ENCODE peak calls at places on chromosome X, in eight cellular contexts. N is tibial artery, T is AG10803, O is tibial nerve, Z is IMR-90, R is fibroblast of lung, G is cardiac muscle cell, P is K562. Q is an unnamed sample.

GRCh38 chrX:72083291-72083690 is 48.4 kb downstream of the RTL5 start:
- DNase-seq in N (no peak), T (no peak), O (no peak), Z (no peak), R (no peak), G (no peak), P (no peak), Q (no peak)

GRCh38 chrX:51802917-51803688 is 59.9 kb downstream of the GSPT2 start:
- DNase-seq in N (no peak), T (peak), O (peak), Z (peak), R (peak), G (peak), P (peak), Q (peak)

GRCh38 chrX:112630187-112630586 is 49.6 kb downstream of the LHFPL1 start:
- DNase-seq in N (no peak), T (peak), O (no peak), Z (no peak), R (no peak), G (no peak), P (no peak), Q (no peak)

GRCh38 chrX:69153060-69153730 is 12.1 kb downstream of the PJA1 start:
- DNase-seq in N (no peak), T (peak), O (peak), Z (peak), R (peak), G (peak), P (no peak), Q (no peak)

GRCh38 chrX:108224218-108224617 is 132.6 kb downstream of the ATG4A start:
- DNase-seq in N (no peak), T (no peak), O (no peak), Z (no peak), R (peak), G (no peak), P (no peak), Q (no peak)

GRCh38 chrX:56804867-56805266 is 75.8 kb downstream of the NBDY start:
- DNase-seq in N (no peak), T (no peak), O (no peak), Z (no peak), R (no peak), G (no peak), P (no peak), Q (no peak)

GRCh38 chrX:110741213-110741796 is 54.3 kb downstream of the CHRDL1 start:
- DNase-seq in N (no peak), T (peak), O (no peak), Z (peak), R (peak), G (no peak), P (no peak), Q (peak)

GRCh38 chrX:65674351-65674893 is 7.0 kb downstream of the MSN start:
- DNase-seq in N (no peak), T (no peak), O (no peak), Z (peak), R (no peak), G (peak), P (no peak), Q (no peak)

GRCh38 chrX:44747317-44747716 is 96.5 kb upstream of the DUSP21 start:
- DNase-seq in N (no peak), T (no peak), O (no peak), Z (no peak), R (no peak), G (no peak), P (no peak), Q (no peak)

GRCh38 chrX:31497086-31497485 is 425.2 kb upstream of the FTHL17 start:
- DNase-seq in N (no peak), T (peak), O (no peak), Z (peak), R (peak), G (no peak), P (no peak), Q (no peak)

GRCh38 chrX:153342762-153343558 is 9.0 kb downstream of the ZNF275 start:
- DNase-seq in N (no peak), T (peak), O (no peak), Z (no peak), R (no peak), G (no peak), P (no peak), Q (no peak)

GRCh38 chrX:118726887-118727685 is at the start of gene IL13RA1:
- DNase-seq in N (peak), T (peak), O (peak), Z (peak), R (peak), G (peak), P (peak), Q (peak)

DNA sequence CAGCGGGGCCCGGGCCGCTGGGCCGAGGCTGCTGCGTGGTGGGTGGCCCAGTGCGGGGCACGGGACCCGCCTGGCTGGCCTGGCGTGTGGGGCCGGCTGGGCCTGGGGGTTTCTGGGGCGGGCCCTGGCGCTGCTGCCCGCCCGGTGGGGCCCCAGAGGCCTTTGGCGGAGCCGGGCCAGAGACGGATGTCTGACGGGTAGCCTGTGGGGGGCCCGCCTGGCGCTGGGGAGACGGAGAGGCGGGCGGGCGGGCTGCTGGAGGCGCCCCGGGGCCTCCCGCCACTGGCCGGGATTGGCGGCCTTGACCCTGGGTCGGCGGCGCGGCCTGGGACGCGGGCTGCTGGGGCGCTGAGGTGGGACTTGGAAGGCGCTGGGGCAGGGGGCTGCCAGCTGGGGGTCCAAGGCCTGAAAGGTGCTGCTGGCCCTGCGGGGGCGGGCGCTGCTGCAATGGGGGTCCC is 8.1 kb upstream of the TIMP1 start:
- DNase-seq in N (no peak), T (no peak), O (no peak), Z (no peak), R (no peak), G (peak), P (no peak), Q (no peak)
- H3K4me3 ChIP-seq in N (peak), T (no peak), O (peak), Z (no peak), R (peak), G (peak), P (no peak), Q (no peak)

GRCh38 chrX:126770179-126770578 is 49.4 kb upstream of the PRR32 start:
- DNase-seq in N (no peak), T (no peak), O (peak), Z (no peak), R (no peak), G (peak), P (peak), Q (no peak)
- TF ChIP-seq CTCF in N (peak), T (no peak), O (peak), Z (peak), R (no peak), G (no peak), P (peak), Q (no peak)

DNA sequence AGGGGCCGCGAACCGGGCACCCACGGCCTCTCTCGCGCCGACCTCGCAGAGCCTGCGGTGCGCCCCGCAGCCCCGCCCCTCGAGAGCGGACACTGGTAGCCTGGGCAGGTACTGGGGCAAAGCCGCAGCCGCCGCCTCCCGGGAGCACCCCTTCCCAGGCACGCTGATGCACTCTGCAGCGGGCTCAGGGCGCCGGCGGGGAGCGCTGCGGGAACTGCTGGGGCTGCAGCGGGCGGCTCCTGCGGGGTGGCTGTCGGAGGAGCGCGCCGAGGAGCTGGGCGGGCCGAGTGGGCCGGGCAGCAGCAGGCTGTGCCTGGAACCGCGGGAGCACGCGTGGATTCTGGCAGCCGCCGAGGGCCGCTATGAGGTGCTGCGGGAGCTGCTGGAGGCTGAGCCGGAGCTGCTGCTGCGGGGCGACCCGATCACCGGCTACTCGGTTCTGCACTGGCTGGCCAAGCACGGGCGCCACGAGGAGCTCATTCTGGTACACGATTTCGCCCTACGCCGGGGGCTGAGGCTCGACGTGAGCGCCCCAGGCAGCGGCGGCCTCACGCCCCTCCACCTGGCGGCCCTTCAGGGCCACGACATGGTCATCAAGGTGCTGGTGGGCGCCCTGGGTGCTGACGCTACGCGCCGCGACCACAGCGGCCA is 419 bp downstream of the SOWAHD start:
- DNase-seq in N (no peak), T (no peak), O (no peak), Z (no peak), R (no peak), G (peak), P (peak), Q (peak)
- H3K4me3 ChIP-seq in N (peak), T (peak), O (peak), Z (peak), R (peak), G (peak), P (peak), Q (peak)

GRCh38 chrX:11381464-11381863 is 88.3 kb downstream of the AMELX start:
- DNase-seq in N (peak), T (peak), O (peak), Z (peak), R (peak), G (peak), P (peak), Q (peak)
- TF ChIP-seq CTCF in N (peak), T (peak), O (peak), Z (peak), R (peak), G (peak), P (peak), Q (peak)

DNA sequence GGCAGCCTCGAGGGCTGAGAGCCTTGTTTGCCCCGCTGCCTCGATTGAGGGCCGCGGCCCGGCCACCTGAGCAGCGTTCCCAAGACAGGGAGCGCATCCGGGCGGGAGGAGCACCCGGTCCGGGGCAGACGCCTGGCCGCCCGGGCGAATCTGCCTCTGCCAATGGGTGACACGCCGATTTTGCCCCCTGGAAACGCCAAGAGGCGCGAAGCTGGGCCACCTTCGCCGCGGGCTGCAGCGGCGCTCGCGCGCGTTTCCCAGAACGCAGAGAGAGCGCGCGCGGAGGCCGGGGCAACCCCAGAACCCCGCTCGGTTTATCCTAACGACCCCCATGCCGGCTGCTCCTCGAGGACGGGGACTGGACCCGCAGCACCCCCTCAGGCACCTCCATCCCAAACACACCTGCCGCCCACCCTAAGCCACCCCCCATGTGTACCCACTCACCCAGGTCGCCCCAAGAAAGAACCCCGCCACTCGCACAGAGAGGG is 576 bp downstream of the MAP7D2 start:
- DNase-seq in N (no peak), T (no peak), O (no peak), Z (no peak), R (no peak), G (no peak), P (no peak), Q (no peak)
- H3K4me3 ChIP-seq in N (peak), T (peak), O (peak), Z (no peak), R (no peak), G (peak), P (no peak), Q (no peak)

DNA sequence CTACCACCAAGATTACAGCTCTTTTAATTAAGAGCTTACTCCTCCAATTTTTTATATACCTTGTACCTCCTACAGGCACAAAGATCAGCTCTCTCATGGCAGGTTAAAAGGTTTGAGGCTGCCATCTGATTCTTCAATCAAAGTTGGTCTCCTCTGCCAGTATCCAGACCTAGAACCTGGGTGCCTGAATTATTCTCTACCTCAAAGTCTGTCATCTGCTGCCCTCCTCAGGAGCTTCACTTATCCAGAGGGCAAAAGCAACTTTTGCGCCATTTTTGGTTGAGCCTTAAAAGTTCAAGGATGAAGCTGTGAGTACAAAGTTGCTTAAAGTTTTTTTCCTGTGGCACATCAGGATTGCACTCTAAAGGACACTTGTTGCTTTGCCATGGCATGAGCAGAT is 343.7 kb upstream of the PPP1R2C start:
- DNase-seq in N (no peak), T (no peak), O (no peak), Z (no peak), R (peak), G (no peak), P (no peak), Q (no peak)
- TF ChIP-seq CTCF in N (no peak), T (no peak), O (no peak), Z (peak), R (no peak), G (no peak), P (no peak), Q (no peak)

DNA sequence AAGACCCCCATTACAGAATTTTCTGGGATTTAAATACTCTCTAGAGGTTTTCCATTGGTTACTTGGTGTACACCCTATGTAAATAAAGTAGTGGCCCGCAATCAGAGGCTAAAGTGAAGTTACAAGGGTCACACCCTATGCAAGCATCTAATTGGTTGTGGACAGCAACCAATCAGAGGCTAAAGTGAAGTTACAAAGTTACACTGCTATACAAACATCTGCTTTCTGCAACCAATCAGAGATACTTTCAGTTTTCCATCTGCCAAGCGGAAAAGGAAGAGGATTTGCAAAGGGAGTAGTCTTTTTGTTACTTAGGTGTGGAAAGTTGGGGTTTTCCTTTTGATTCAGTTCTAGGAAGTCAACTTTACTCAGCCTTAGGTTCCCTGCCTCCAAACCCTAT is 2.0 kb upstream of the ATRX start:
- DNase-seq in N (no peak), T (peak), O (peak), Z (peak), R (peak), G (no peak), P (peak), Q (peak)
- H3K4me3 ChIP-seq in N (peak), T (peak), O (peak), Z (no peak), R (no peak), G (no peak), P (no peak), Q (peak)

DNA sequence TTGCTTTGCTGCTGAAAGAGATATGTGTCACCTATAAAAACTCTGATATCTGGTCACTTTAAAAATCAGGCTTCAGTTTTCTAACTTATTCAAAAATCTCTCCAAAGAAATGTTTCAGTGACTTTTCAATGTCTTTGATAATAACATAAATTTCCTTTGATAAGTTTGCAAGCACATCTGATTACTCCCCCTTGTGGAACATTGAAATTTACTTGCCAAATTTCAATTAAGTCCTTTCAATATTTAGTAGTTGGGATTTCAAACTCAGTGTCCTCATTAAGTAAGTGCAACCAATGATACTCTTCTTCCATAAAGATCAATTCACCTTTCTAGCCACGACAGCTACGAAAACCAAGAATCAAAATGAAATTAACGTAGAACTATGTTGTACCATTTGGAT is 151.3 kb upstream of the FAM47C start:
- DNase-seq in N (no peak), T (no peak), O (no peak), Z (peak), R (peak), G (no peak), P (no peak), Q (no peak)
- TF ChIP-seq CTCF in N (no peak), T (no peak), O (no peak), Z (peak), R (peak), G (no peak), P (no peak), Q (no peak)

GRCh38 chrX:124348152-124348551 is 1.8 kb downstream of the SH2D1A start:
- DNase-seq in N (no peak), T (no peak), O (no peak), Z (no peak), R (no peak), G (no peak), P (peak), Q (no peak)

GRCh38 chrX:124346064-124346876 is at the start of gene SH2D1A:
- DNase-seq in N (no peak), T (no peak), O (no peak), Z (no peak), R (no peak), G (no peak), P (peak), Q (no peak)

GRCh38 chrX:124347242-124347641 is 879 bp downstream of the SH2D1A start:
- DNase-seq in N (no peak), T (no peak), O (no peak), Z (no peak), R (no peak), G (no peak), P (no peak), Q (no peak)

GRCh38 chrX:124349054-124349453 is 2.7 kb downstream of the SH2D1A start:
- DNase-seq in N (no peak), T (no peak), O (no peak), Z (no peak), R (no peak), G (no peak), P (peak), Q (no peak)

DNA sequence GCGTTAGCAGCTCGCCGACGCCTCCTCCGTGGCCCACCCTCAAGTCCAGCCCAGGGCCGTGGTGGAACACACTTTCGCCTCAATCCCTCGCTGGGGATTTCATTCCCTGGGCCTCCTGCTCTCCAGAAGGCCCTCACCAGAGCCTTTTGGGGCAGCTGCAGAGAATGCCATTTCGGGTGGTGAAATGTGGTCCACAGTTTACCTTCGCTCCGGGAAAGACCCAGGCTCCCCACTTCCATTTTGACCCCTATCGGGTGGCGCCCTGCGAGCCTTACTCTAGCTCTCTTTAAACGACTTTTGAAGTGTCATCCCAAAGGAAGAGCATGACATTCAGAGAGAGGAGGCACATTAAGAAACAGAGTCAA is 496 bp downstream of the SH2D1A start:
- DNase-seq in N (no peak), T (no peak), O (no peak), Z (no peak), R (no peak), G (no peak), P (no peak), Q (no peak)
- H3K4me3 ChIP-seq in N (no peak), T (no peak), O (no peak), Z (no peak), R (no peak), G (no peak), P (no peak), Q (no peak)

GRCh38 chrX:150449313-150449712 is 86.2 kb downstream of the MAMLD1 start:
- DNase-seq in N (no peak), T (no peak), O (no peak), Z (no peak), R (no peak), G (no peak), P (peak), Q (no peak)
- TF ChIP-seq CTCF in N (no peak), T (peak), O (no peak), Z (no peak), R (peak), G (peak), P (peak), Q (no peak)